ENCODE peak calls at places on chromosome 14, in eight cellular contexts. H is IMR-90; Z is astrocyte; V is lung; U is CD8-positive, alpha-beta T cell; B is kidney; I is Karpas-422; Y is mucosa of descending colon. R is an unnamed sample.

GRCh38 chr14:97395068-97395467 is 597.9 kb downstream of the VRK1 start:
- DNase-seq in Z (no peak), I (no peak), H (no peak), V (no peak), B (no peak), U (no peak), Y (no peak), R (no peak)

GRCh38 chr14:50099335-50099734 is 17.0 kb downstream of the VCPKMT start:
- DNase-seq in H (no peak), V (no peak), I (no peak), Z (peak; percentile 16), Y (no peak), U (no peak), B (no peak), R (no peak)

GRCh38 chr14:49896956-49897355 is 4.1 kb downstream of the ARF6 start:
- DNase-seq in H (no peak), B (no peak), Y (no peak), V (no peak), Z (no peak), I (peak; percentile 71), U (no peak), R (no peak)

GRCh38 chr14:78566017-78566858 is 396.1 kb downstream of the NRXN3 start:
- DNase-seq in Z (peak; percentile 43), B (peak; percentile 86), Y (no peak), H (peak; percentile 46), V (peak; percentile 82), U (peak; percentile 44), I (peak; percentile 91), R (peak; percentile 84)

GRCh38 chr14:91228112-91229004 is 16.1 kb downstream of the GPR68 start:
- DNase-seq in U (peak; percentile 76), V (no peak), I (no peak), H (peak; percentile 84), Y (peak; percentile 76), B (no peak), Z (peak; percentile 86), R (peak; percentile 24)

GRCh38 chr14:74179775-74180354 is 59.4 kb upstream of the VSX2 start:
- DNase-seq in B (no peak), Y (no peak), H (no peak), U (no peak), I (no peak), Z (no peak), V (peak; percentile 32), R (no peak)

GRCh38 chr14:96592591-96593388 is 90.6 kb downstream of the PAPOLA start:
- DNase-seq in V (no peak), U (peak; percentile 69), Z (peak; percentile 8), H (peak; percentile 17), Y (no peak), B (peak; percentile 78), I (peak; percentile 77), R (peak; percentile 42)

GRCh38 chr14:23865502-23865901 is 88.1 kb upstream of the DHRS4 start:
- DNase-seq in B (no peak), Y (no peak), Z (peak; percentile 6), H (no peak), U (no peak), V (no peak), I (no peak), R (no peak)

GRCh38 chr14:89214221-89214965 is 202.6 kb downstream of the FOXN3 start:
- DNase-seq in H (no peak), I (no peak), Y (peak; percentile 66), Z (no peak), U (no peak), B (no peak), V (peak; percentile 91), R (no peak)

GRCh38 chr14:75812592-75812991 is 151.5 kb downstream of the TTLL5 start:
- DNase-seq in I (no peak), Y (no peak), H (no peak), B (no peak), V (no peak), U (no peak), Z (no peak), R (no peak)

GRCh38 chr14:74080820-74081460 is 3.3 kb downstream of the ALDH6A1 start:
- DNase-seq in B (no peak), I (no peak), Y (no peak), H (no peak), U (no peak), V (no peak), Z (no peak), R (no peak)

GRCh38 chr14:78401866-78402265 is 231.7 kb downstream of the NRXN3 start:
- DNase-seq in H (no peak), B (no peak), Y (no peak), I (no peak), U (no peak), V (no peak), Z (peak; percentile 22), R (no peak)

GRCh38 chr14:72128629-72129028 is 196.4 kb downstream of the RGS6 start:
- DNase-seq in V (no peak), H (no peak), U (no peak), Y (no peak), Z (no peak), I (no peak), B (no peak), R (no peak)

GRCh38 chr14:70658899-70659298 is 17.2 kb downstream of the TTC9 start:
- DNase-seq in V (no peak), H (no peak), U (no peak), I (peak; percentile 62), B (no peak), Z (no peak), Y (no peak), R (no peak)

GRCh38 chr14:73743431-73743931 is 29.3 kb upstream of the PNMA1 start:
- DNase-seq in V (peak; percentile 60), I (no peak), U (peak; percentile 66), Z (no peak), H (no peak), Y (peak; percentile 86), B (peak; percentile 83), R (no peak)

GRCh38 chr14:72780771-72781170 is 113.1 kb downstream of the DPF3 start:
- DNase-seq in I (no peak), V (peak; percentile 1), U (no peak), Y (no peak), B (no peak), H (peak; percentile 76), Z (peak; percentile 81), R (peak; percentile 93)

GRCh38 chr14:89534896-89535615 is 118.0 kb upstream of the FOXN3 start:
- DNase-seq in V (no peak), Y (no peak), H (peak; percentile 72), B (no peak), I (no peak), Z (peak; percentile 70), U (no peak), R (peak; percentile 58)

GRCh38 chr14:104682107-104682593 is 7.3 kb upstream of the INF2 start:
- DNase-seq in B (peak; percentile 69), U (no peak), V (no peak), I (no peak), H (no peak), Y (peak; percentile 61), Z (no peak), R (peak; percentile 17)

DNA sequence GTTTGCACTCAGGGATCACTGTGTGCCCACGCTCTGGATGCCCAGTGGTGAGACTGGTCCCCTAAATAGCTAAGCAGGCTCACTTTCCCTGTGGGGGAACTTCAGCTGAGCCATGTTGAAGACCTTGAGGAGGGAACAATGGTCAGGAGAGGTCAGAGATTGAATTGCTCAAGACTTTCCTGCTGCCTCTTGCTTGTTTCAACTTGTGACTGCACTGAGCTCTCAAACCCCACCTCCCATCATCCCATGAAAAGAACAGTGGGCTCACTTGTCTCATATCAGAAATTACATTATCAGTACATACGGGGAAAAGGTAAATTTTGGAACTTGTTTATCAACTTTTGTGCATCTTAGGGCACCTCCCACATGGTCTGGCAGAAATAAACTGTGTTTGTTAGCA is 14.9 kb upstream of the SERPINA1 start:
- DNase-seq in V (no peak), U (no peak), Z (no peak), I (no peak), B (no peak), H (no peak), Y (no peak), R (no peak)
- H3K4me1 ChIP-seq in V (peaks cover 1% of the 10 kb centered on the region), U (no peaks in the 10 kb centered on the region), Z (peaks cover 11% of the 10 kb centered on the region), I (no peaks in the 10 kb centered on the region), B (no peaks in the 10 kb centered on the region), H (no peaks in the 10 kb centered on the region), Y (no peaks in the 10 kb centered on the region), R (no peaks in the 10 kb centered on the region)

GRCh38 chr14:21406213-21406612 is 22.4 kb upstream of the SUPT16H start:
- DNase-seq in U (no peak), Y (no peak), B (no peak), H (no peak), I (no peak), V (no peak), Z (no peak), R (no peak)

GRCh38 chr14:21405097-21405496 is 21.3 kb upstream of the SUPT16H start:
- DNase-seq in Z (no peak), V (no peak), Y (no peak), I (no peak), H (no peak), U (no peak), B (no peak), R (no peak)

DNA sequence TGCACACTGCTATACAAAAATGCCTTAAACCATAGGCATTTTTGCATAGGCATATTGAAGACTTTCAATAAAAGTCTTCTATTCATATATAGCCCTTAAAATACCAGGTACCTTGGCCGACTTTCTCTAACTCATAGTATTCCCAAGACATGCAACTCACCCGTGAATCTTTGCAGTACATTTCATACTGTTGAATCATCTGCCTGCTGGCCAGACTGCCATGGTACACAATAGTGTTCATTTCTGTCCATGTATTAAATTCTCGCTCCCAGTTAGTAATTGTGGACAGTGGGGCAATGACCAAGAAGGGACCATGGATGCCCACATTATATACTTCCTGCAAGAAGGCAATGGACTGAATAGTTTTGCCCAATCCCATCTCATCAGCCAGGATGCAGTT is 24.3 kb upstream of the SUPT16H start:
- DNase-seq in U (no peak), V (no peak), I (no peak), H (peak; percentile 65), B (no peak), Y (no peak), Z (peak; percentile 61), R (peak; percentile 73)
- H3K36me3 ChIP-seq in U (peaks cover 68% of the 10 kb centered on the region), V (peaks cover 40% of the 10 kb centered on the region), I (peaks cover 84% of the 10 kb centered on the region), H (peaks cover 59% of the 10 kb centered on the region), B (peaks cover 62% of the 10 kb centered on the region), Y (peaks cover 32% of the 10 kb centered on the region), Z (peaks cover 71% of the 10 kb centered on the region), R (peaks cover 96% of the 10 kb centered on the region)

GRCh38 chr14:95483843-95484165 is 32.6 kb downstream of the SYNE3 start:
- DNase-seq in I (no peak), Z (no peak), B (peak; percentile 29), H (no peak), V (no peak), Y (no peak), U (no peak), R (no peak)
- H3K4me1 ChIP-seq in I (peaks cover 30% of the 10 kb centered on the region), Z (peaks cover 28% of the 10 kb centered on the region), B (peaks cover 6% of the 10 kb centered on the region), H (peaks cover 29% of the 10 kb centered on the region), V (peaks cover 18% of the 10 kb centered on the region), Y (peaks cover 29% of the 10 kb centered on the region), U (peaks cover 16% of the 10 kb centered on the region), R (peaks cover 82% of the 10 kb centered on the region)

GRCh38 chr14:67652189-67652588 is 22.2 kb downstream of the VTI1B start:
- DNase-seq in B (no peak), U (no peak), I (no peak), V (no peak), H (no peak), Z (no peak), Y (no peak), R (no peak)

GRCh38 chr14:67650161-67650560 is 24.3 kb downstream of the VTI1B start:
- DNase-seq in V (no peak), I (no peak), Y (no peak), Z (no peak), H (no peak), U (no peak), B (no peak), R (no peak)

GRCh38 chr14:67650694-67651093 is 23.7 kb downstream of the VTI1B start:
- DNase-seq in H (peak; percentile 65), B (no peak), Y (no peak), U (no peak), I (no peak), Z (peak; percentile 29), V (no peak), R (peak; percentile 69)

GRCh38 chr14:67653651-67654280 is 20.7 kb downstream of the VTI1B start:
- DNase-seq in U (no peak), Y (no peak), B (no peak), V (no peak), Z (no peak), I (no peak), H (peak; percentile 35), R (peak; percentile 79)
- H3K36me3 ChIP-seq in U (peaks cover 58% of the 10 kb centered on the region), Y (peaks cover 6% of the 10 kb centered on the region), B (peaks cover 41% of the 10 kb centered on the region), V (peaks cover 44% of the 10 kb centered on the region), Z (peaks cover 45% of the 10 kb centered on the region), I (peaks cover 78% of the 10 kb centered on the region), H (peaks cover 56% of the 10 kb centered on the region), R (peaks cover 82% of the 10 kb centered on the region)